ENCODE peak calls at places on chromosomes 2 and 18, in ten cellular contexts. I, Z, X, A, T, L, E, U, K and R are unnamed samples.

GRCh38 chr2:98946875-98947274 is 10.8 kb upstream of the CRACDL start:
- DNase-seq in Z (no peak), X (no peak), L (no peak), K (no peak), T (no peak), E (peak), U (no peak), A (no peak), I (no peak), R (no peak)

GRCh38 chr2:64586883-64587481 is 62.9 kb downstream of the AFTPH start:
- DNase-seq in I (no peak), Z (no peak), K (no peak), U (no peak), E (no peak), T (no peak), X (no peak), L (peak), A (peak), R (no peak)

GRCh38 chr2:128690431-128690830 is 371.8 kb upstream of the HS6ST1 start:
- DNase-seq in K (no peak), L (no peak), I (no peak), E (peak), U (no peak), X (no peak), Z (no peak), A (no peak), T (no peak), R (no peak)

GRCh38 chr2:18934886-18935285 is 345.5 kb upstream of the NT5C1B start:
- DNase-seq in U (no peak), T (no peak), Z (no peak), X (no peak), K (no peak), I (no peak), L (no peak), E (no peak), A (no peak), R (no peak)

GRCh38 chr2:42976400-42976799 is 184.0 kb upstream of the HAAO start:
- DNase-seq in K (peak), E (no peak), L (no peak), U (no peak), X (no peak), Z (no peak), T (no peak), I (peak), A (no peak), R (no peak)

GRCh38 chr18:48036191-48036590 is 105.7 kb upstream of the SMAD2 start:
- DNase-seq in L (no peak), E (no peak), I (no peak), K (peak), X (no peak), T (peak), A (no peak), Z (no peak), U (peak), R (no peak)

GRCh38 chr2:232382331-232383225 is 4.0 kb downstream of the ALPP start:
- DNase-seq in L (no peak), X (no peak), Z (no peak), T (no peak), K (no peak), I (no peak), A (no peak), U (no peak), E (no peak), R (no peak)

GRCh38 chr2:226600184-226600583 is 199.4 kb downstream of the IRS1 start:
- DNase-seq in K (no peak), X (no peak), Z (no peak), T (no peak), A (no peak), U (no peak), E (no peak), I (no peak), L (no peak), R (no peak)

GRCh38 chr2:37283207-37283606 is 41.4 kb downstream of the PRKD3 start:
- DNase-seq in A (no peak), I (no peak), X (no peak), U (no peak), Z (no peak), T (no peak), L (no peak), E (no peak), K (no peak), R (no peak)

GRCh38 chr18:44974174-44974573 is 293.5 kb downstream of the SETBP1 start:
- DNase-seq in U (no peak), L (no peak), E (no peak), I (no peak), K (no peak), A (no peak), X (no peak), Z (no peak), T (no peak), R (no peak)

GRCh38 chr2:144331652-144332355 is 188.1 kb downstream of the ZEB2 start:
- DNase-seq in U (peak), E (peak), I (peak), A (peak), L (peak), T (peak), K (peak), Z (no peak), X (no peak), R (no peak)

GRCh38 chr2:239380831-239381708 is 19.8 kb downstream of the HDAC4 start:
- DNase-seq in E (no peak), U (peak), T (peak), X (no peak), I (no peak), K (peak), L (no peak), Z (no peak), A (no peak), R (no peak)

GRCh38 chr2:9663008-9663879 is 32.4 kb upstream of the YWHAQ start:
- DNase-seq in I (no peak), T (no peak), L (no peak), Z (no peak), A (no peak), E (no peak), X (no peak), U (no peak), K (no peak), R (no peak)

GRCh38 chr2:174337337-174338154 is 2.8 kb downstream of the SP9 start:
- DNase-seq in X (no peak), I (no peak), T (peak), L (no peak), A (no peak), K (no peak), E (no peak), U (no peak), Z (no peak), R (no peak)

GRCh38 chr2:237791977-237792727 is 6.4 kb upstream of the RBM44 start:
- DNase-seq in A (no peak), L (no peak), Z (peak), E (no peak), T (no peak), U (no peak), I (no peak), X (no peak), K (no peak), R (no peak)

GRCh38 chr2:189533274-189534035 is 47.1 kb downstream of the SLC40A1 start:
- DNase-seq in K (no peak), L (no peak), I (no peak), T (no peak), X (no peak), A (no peak), U (no peak), E (no peak), Z (no peak), R (no peak)

GRCh38 chr2:106851475-106851874 is 34.5 kb downstream of the ST6GAL2 start:
- DNase-seq in K (no peak), Z (no peak), E (no peak), X (no peak), U (no peak), I (no peak), A (no peak), T (no peak), L (no peak), R (no peak)

GRCh38 chr2:170694316-170694715 is 20.8 kb upstream of the SP5 start:
- DNase-seq in Z (no peak), E (no peak), A (no peak), K (no peak), U (no peak), L (no peak), X (no peak), I (no peak), T (no peak), R (no peak)

GRCh38 chr18:2994603-2995432 is 18.1 kb downstream of the LPIN2 start:
- DNase-seq in I (no peak), E (no peak), K (no peak), Z (no peak), L (no peak), X (no peak), A (no peak), U (no peak), T (no peak), R (peak)

GRCh38 chr2:191977754-191978153 is 130.9 kb upstream of the CAVIN2 start:
- DNase-seq in K (no peak), U (no peak), A (no peak), Z (no peak), T (no peak), X (no peak), L (no peak), E (no peak), I (no peak), R (no peak)

GRCh38 chr2:43127208-43127940 is 99.0 kb downstream of the ZFP36L2 start:
- DNase-seq in I (no peak), U (no peak), L (peak), X (no peak), T (peak), Z (no peak), K (peak), E (peak), A (peak), R (peak)

GRCh38 chr2:147331790-147332419 is 512.9 kb upstream of the ACVR2A start:
- DNase-seq in Z (no peak), E (peak), K (no peak), U (no peak), I (no peak), L (no peak), T (no peak), X (no peak), A (peak), R (no peak)

GRCh38 chr2:61993422-61994024 is 88.0 kb downstream of the COMMD1 start:
- DNase-seq in E (peak), T (no peak), K (no peak), X (no peak), A (peak), Z (no peak), L (peak), U (no peak), I (peak), R (no peak)

GRCh38 chr2:239695106-239695727 is 294.4 kb upstream of the HDAC4 start:
- DNase-seq in T (peak), L (no peak), I (no peak), A (no peak), U (no peak), X (peak), E (peak), K (no peak), Z (peak), R (no peak)

GRCh38 chr2:88329815-88330603 is 122.5 kb downstream of the FOXI3 start:
- DNase-seq in T (peak), U (no peak), E (no peak), A (peak), L (no peak), I (no peak), Z (no peak), K (no peak), X (no peak), R (no peak)

GRCh38 chr2:5913729-5914390 is 221.7 kb downstream of the SOX11 start:
- DNase-seq in A (no peak), Z (peak), I (no peak), L (no peak), E (no peak), U (no peak), K (no peak), X (no peak), T (no peak), R (no peak)

GRCh38 chr2:181457741-181458425 is 697 bp downstream of the ITGA4 start:
- DNase-seq in X (no peak), E (peak), L (no peak), U (no peak), A (no peak), Z (no peak), K (peak), I (peak), T (peak), R (peak)

GRCh38 chr2:239226677-239227076 is 174.1 kb downstream of the HDAC4 start:
- DNase-seq in T (peak), U (no peak), K (peak), E (no peak), A (no peak), X (no peak), Z (no peak), I (no peak), L (no peak), R (no peak)

DNA sequence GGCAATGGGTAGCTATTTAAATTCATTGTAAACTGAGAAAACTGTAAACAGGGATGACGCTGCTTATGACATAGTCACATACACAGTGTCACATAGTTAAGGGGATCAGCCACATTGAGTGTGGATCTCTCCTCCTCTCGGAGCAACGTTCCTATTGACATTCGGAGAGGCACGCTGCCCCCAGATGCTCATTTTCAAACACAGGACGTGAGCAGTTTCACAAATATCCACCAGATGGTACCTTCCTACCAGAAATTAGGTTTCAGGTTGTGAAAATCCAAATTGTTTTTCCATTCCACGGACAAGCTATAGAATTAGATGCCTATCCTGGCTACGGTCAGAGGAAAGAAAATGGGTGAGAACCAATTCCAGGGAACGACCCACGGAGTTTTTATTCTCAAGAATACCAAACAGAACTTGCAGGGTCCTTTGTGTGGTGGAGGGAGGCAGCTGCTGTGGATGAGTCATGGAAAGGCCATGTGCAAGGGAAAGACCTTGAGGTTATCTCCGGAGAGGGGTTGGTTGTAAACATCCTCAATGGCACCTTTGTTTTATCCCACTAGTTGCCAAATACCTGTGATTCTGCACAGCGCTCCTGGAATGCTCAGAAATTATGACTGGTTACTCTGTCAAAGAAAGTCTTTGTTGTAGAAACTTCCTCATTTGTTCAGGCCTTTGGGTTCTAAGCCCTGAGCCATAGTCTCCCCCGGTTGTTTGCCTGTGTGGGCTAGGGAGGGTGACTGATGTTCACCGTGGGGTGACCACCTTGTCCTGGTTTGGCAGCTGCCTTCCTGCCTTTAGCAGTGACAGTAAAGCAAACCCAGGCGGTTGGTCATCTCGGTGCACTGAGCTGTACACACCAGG is 88.0 kb downstream of the ACTR3 start:
- DNase-seq in A (peak), I (no peak), K (no peak), E (peak), Z (peak), U (no peak), X (no peak), T (no peak), L (no peak), R (no peak)
- TF ChIP-seq POLR2A in A (no peak), I (no peak), K (no peak), E (no peak), Z (no peak), U (no peak), X (no peak), T (no peak), L (no peak), R (no peak)

DNA sequence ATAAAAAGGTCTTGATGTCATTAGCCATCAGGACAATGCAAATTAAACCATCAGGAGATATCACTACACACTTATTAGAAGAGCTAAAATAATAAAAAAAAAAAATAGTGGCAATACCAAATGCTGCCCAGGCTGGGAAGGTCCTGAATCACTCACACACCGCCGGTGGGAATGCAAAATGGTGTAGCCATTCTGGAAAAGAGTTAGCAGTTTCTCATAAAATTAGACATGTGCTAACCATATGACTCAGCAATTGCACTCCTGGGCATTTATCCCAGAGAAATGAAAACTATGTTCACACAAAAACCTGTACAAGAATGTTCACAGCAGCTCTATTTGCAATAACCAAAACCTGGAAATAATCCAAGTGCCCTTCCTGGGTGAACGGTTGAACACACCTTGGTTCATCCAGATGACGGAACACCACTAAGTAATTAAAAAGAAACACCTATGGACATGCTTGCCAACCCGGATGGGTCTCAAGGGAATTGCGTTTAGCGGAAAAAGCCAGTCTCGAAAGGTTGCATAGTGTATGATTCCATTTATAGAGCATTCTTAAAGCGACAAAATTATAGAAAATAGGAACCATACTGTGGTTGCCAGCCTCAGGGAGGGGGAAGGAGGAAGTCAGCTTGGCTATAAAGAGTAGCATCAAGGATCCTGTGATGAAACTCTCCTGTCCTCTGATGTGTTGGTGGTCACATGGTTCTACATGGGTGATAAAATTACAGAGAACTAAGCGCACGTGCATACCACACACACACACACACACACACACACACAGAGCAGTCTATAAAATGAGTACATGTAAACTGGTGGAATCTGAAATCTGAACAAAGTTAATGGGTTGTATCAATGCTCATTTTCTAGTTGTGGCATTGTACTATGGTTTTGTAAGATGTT is 4.6 kb downstream of the MBP start:
- DNase-seq in L (no peak), T (peak), E (no peak), X (no peak), K (peak), I (peak), Z (no peak), U (no peak), A (no peak), R (no peak)
- TF ChIP-seq POLR2A in L (no peak), T (no peak), E (no peak), X (no peak), K (no peak), I (no peak), Z (no peak), U (no peak), A (no peak), R (no peak)

GRCh38 chr2:72032481-72033041 is 115.1 kb downstream of the CYP26B1 start:
- DNase-seq in E (no peak), U (no peak), X (peak), A (no peak), L (no peak), I (no peak), K (no peak), T (peak), Z (peak), R (no peak)
- TF ChIP-seq POLR2A in E (no peak), U (no peak), X (no peak), A (no peak), L (no peak), I (no peak), K (no peak), T (no peak), Z (no peak), R (no peak)

GRCh38 chr18:25348361-25349130 is 3.4 kb downstream of the ZNF521 start:
- DNase-seq in X (no peak), A (no peak), K (no peak), T (peak), I (no peak), L (no peak), E (no peak), Z (no peak), U (no peak), R (no peak)

GRCh38 chr18:25350561-25351201 is 1.3 kb downstream of the ZNF521 start:
- DNase-seq in E (peak), T (peak), U (no peak), K (peak), L (no peak), X (no peak), I (peak), A (no peak), Z (no peak), R (no peak)

GRCh38 chr18:25351280-25351772 is 640 bp downstream of the ZNF521 start:
- DNase-seq in L (no peak), U (no peak), E (no peak), K (no peak), T (no peak), I (peak), X (no peak), A (no peak), Z (no peak), R (no peak)

GRCh38 chr18:25349926-25350560 is 1.9 kb downstream of the ZNF521 start:
- DNase-seq in I (peak), E (peak), A (no peak), X (no peak), Z (no peak), T (peak), L (no peak), U (no peak), K (peak), R (no peak)

GRCh38 chr18:25349131-25349925 is 2.6 kb downstream of the ZNF521 start:
- DNase-seq in I (peak), A (no peak), E (peak), Z (no peak), L (no peak), T (peak), U (no peak), K (peak), X (no peak), R (no peak)
- TF ChIP-seq POLR2A in I (peak), A (no peak), E (no peak), Z (no peak), L (no peak), T (no peak), U (no peak), K (no peak), X (no peak), R (no peak)

DNA sequence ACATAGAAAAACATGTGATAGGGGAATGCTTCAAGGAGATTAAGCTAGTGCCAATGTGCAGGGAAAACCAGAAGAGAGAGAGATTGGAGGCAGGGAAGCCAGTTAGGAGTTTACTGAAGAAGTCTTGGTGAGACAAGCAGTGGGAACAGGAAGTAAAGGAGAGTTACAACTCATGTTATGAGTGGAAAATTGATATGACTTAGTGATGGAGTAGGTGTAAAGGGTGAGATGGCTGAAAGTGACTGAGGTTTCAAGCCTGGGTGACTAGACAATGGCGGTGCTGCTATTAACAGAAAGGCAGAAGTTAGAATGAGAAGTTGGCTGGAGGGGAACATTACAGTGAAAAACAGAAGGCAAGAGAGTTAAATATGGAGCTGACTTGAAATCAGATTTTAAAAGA is 16.5 kb downstream of the DOK1 start:
- DNase-seq in U (no peak), X (no peak), I (no peak), T (no peak), A (no peak), Z (no peak), E (no peak), K (no peak), L (no peak), R (no peak)
- TF ChIP-seq POLR2A in U (no peak), X (no peak), I (no peak), T (no peak), A (no peak), Z (no peak), E (no peak), K (no peak), L (no peak), R (no peak)

GRCh38 chr18:61893971-61894750 is 1.4 kb upstream of the RNF152 start:
- DNase-seq in I (peak), Z (peak), A (peak), U (peak), K (peak), X (no peak), L (peak), E (peak), T (peak), R (no peak)
- TF ChIP-seq POLR2A in I (peak), Z (no peak), A (no peak), U (no peak), K (peak), X (peak), L (no peak), E (no peak), T (no peak), R (no peak)